ENCODE peak calls at places on chromosomes 4 and X, in eight cellular contexts. S is fibroblast of lung, R is BJ, T is endothelial cell, J is BE2C, G is GM13976, M is brain microvascular endothelial cell, P is heart right ventricle. B is an unnamed sample.
A peak's percentile ranks its signal among the peaks of the same experiment; 100 is the strongest.

GRCh38 chr4:119103263-119103662 is 32.4 kb upstream of the MYOZ2 start:
- DNase-seq in P (no peak), T (peak; percentile 7), M (peak; percentile 73), G (no peak), S (peak; percentile 99), J (no peak), R (peak; percentile 99), B (no peak)

GRCh38 chr4:3241905-3242304 is 7.1 kb upstream of the MSANTD1 start:
- DNase-seq in J (no peak), T (no peak), G (no peak), P (peak; percentile 43), R (peak; percentile 20), M (peak; percentile 40), S (peak; percentile 88), B (no peak)

GRCh38 chr4:137156054-137156453 is 376.2 kb downstream of the PCDH18 start:
- DNase-seq in S (peak; percentile 74), M (peak; percentile 3), T (no peak), J (no peak), R (peak; percentile 92), P (no peak), G (no peak), B (no peak)

GRCh38 chr4:47484169-47484568 is 906 bp upstream of the ATP10D start:
- DNase-seq in R (no peak), P (no peak), M (no peak), G (no peak), T (no peak), S (no peak), J (no peak), B (no peak)

GRCh38 chr4:108370291-108370690 is 201.6 kb upstream of the LEF1 start:
- DNase-seq in P (no peak), T (no peak), J (no peak), M (no peak), S (no peak), G (no peak), R (no peak), B (no peak)

GRCh38 chr4:19623866-19624265 is 627.8 kb upstream of the SLIT2 start:
- DNase-seq in S (peak; percentile 21), M (no peak), G (no peak), T (no peak), J (no peak), P (no peak), R (no peak), B (no peak)

GRCh38 chr4:13654158-13654797 is 26.8 kb upstream of the BOD1L1 start:
- DNase-seq in T (peak; percentile 89), J (peak; percentile 85), P (peak; percentile 74), G (peak; percentile 78), S (peak; percentile 76), R (no peak), M (peak; percentile 77), B (peak; percentile 94)

GRCh38 chrX:81354954-81355353 is 153.1 kb downstream of the SH3BGRL start:
- DNase-seq in P (no peak), M (no peak), R (no peak), T (no peak), S (no peak), G (no peak), J (no peak), B (no peak)

GRCh38 chr4:78693777-78694456 is 82.2 kb upstream of the BMP2K start:
- DNase-seq in S (peak; percentile 16), M (no peak), P (no peak), J (no peak), G (no peak), R (peak; percentile 44), T (no peak), B (no peak)

GRCh38 chr4:23855912-23856605 is 33.8 kb downstream of the PPARGC1A start:
- DNase-seq in M (peak; percentile 21), T (no peak), R (no peak), S (peak; percentile 79), J (no peak), G (no peak), P (no peak), B (no peak)

GRCh38 chr4:170589597-170590191 is 499.9 kb upstream of the AADAT start:
- DNase-seq in G (peak; percentile 22), S (no peak), P (no peak), M (peak; percentile 6), J (no peak), R (no peak), T (no peak), B (no peak)

GRCh38 chrX:18549643-18550042 is 122.3 kb downstream of the RS1 start:
- DNase-seq in T (no peak), J (no peak), P (no peak), S (no peak), R (no peak), G (no peak), M (no peak), B (no peak)

GRCh38 chr4:40300371-40301162 is 34.6 kb upstream of the CHRNA9 start:
- DNase-seq in M (no peak), R (no peak), P (no peak), G (no peak), S (no peak), J (no peak), T (no peak), B (no peak)

GRCh38 chrX:40153335-40154221 is 55.8 kb upstream of the BCOR start:
- DNase-seq in G (peak; percentile 79), T (peak; percentile 22), J (peak; percentile 76), R (no peak), S (peak; percentile 52), P (no peak), M (no peak), B (peak; percentile 46)

GRCh38 chr4:153782567-153782966 is 6.3 kb downstream of the SFRP2 start:
- DNase-seq in T (no peak), S (peak; percentile 42), G (no peak), R (no peak), P (no peak), M (no peak), J (no peak), B (no peak)

GRCh38 chrX:47483310-47484268 is 567 bp upstream of the ZNF41 start:
- DNase-seq in P (peak; percentile 36), M (no peak), S (peak; percentile 33), R (no peak), G (no peak), T (peak; percentile 12), J (peak; percentile 27), B (peak; percentile 12)

GRCh38 chr4:81565137-81565870 is 93.6 kb upstream of the RASGEF1B start:
- DNase-seq in G (no peak), P (peak; percentile 88), T (peak; percentile 13), M (peak; percentile 35), J (no peak), S (peak; percentile 37), R (no peak), B (peak; percentile 20)

GRCh38 chr4:186939766-186940165 is 216.1 kb upstream of the FAT1 start:
- DNase-seq in S (no peak), P (no peak), G (no peak), R (no peak), J (no peak), M (no peak), T (no peak), B (no peak)

GRCh38 chr4:93810340-93810992 is 18.1 kb upstream of the ATOH1 start:
- DNase-seq in P (peak; percentile 16), G (no peak), M (no peak), R (no peak), T (no peak), S (no peak), J (no peak), B (no peak)

DNA sequence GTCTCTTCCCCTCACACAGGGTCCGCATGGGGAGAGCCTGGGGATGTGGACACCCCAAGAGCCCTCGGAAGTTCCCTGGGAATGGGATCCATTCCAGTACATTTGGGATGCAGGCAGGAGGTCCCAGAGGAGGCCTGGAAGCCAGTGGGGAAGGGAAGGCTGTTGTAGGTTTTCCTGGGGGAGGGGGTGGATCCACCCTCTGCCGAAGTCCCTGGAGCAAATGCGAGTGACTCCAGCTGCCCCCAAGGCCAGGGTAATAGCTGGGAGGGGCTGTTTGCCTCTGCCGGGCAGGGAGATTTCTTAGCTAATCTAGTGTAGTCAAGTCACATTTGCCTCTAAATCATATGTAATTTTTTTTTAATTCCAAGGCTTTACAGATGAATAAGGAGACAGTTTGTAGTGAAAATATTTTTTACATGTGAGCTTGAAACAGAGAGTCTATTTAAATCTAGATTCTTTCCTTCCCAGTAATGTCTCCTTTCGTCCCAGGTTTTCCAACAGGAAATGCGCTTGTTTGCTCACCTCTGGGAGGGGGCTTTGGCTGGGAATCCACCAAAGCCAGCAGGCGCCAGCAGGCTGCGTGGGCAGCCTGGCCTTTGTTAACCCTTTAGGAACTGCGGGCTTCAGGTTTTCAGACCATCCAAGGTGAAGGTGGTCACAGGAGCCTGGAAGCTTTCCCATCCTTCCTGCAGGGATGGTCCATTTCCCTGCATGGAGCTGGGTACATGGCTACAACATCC is 26.8 kb downstream of the SH3TC1 start:
- DNase-seq in S (no peak), G (no peak), J (no peak), P (no peak), M (no peak), T (no peak), R (no peak), B (no peak)
- TF ChIP-seq CTCF in S (no peak), G (no peak), J (no peak), P (no peak), M (no peak), T (no peak), R (no peak), B (no peak)

GRCh38 chr4:98343640-98344039 is 82.5 kb downstream of the RAP1GDS1 start:
- DNase-seq in S (no peak), P (no peak), M (no peak), R (peak; percentile 1), J (no peak), G (no peak), T (no peak), B (no peak)
- TF ChIP-seq CTCF in S (no peak), P (no peak), M (no peak), R (no peak), J (no peak), G (no peak), T (no peak), B (no peak)

DNA sequence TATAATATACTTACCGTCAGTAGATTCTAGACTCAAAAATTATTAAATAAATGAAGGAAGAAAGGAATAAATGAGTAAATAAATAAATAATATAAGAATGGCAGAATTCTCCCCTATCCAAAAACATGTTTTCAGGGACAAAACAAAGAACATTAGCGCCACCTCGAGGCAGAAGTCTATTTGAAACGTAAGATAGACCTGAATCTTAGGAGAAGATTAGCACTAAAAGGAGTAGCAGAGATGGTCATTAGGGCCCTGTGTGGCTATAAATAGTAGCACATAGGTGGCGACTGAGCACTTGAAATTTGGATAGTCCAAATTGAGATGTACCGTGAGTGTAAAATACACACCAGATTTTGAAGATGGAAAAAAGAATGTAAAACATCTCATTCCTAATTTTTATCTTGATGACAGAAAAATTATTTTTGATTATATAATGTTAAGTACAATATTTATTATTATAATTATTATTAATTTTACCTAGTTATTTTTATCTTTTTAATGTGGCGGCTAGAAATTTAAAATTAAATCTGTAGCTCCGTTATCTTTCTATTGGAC is 24.3 kb upstream of the SRD5A3 start:
- DNase-seq in M (peak; percentile 85), P (peak; percentile 88), G (peak; percentile 22), J (peak; percentile 76), T (peak; percentile 85), S (peak; percentile 87), R (no peak), B (peak; percentile 83)
- TF ChIP-seq CTCF in M (peak; percentile 62), P (peak; percentile 44), G (peak; percentile 47), J (peak; percentile 69), T (peak; percentile 73), S (peak; percentile 51), R (peak; percentile 56), B (peak; percentile 89)

DNA sequence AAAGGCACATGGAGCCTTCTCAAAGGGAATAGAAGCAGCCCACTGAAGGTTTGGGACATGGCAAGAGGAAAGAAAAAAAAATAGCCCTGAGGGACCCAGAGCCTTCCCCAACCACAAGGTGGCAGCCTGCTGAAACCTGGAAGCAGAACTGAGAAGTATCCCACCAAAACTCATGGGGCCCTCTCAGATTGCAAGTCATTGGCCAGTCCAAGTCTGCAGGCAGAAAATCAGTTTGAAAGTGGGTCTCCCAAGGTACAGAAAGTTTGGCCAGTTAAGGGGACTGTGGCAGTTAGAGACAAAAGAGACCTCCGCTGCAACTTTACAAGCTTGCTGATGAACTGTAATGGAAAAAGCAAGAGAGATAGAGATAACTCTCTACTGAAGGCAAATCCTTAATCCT is 155.8 kb downstream of the ANTXR2 start:
- DNase-seq in J (peak; percentile 57), R (no peak), T (peak; percentile 53), G (no peak), M (peak; percentile 46), P (peak; percentile 5), S (peak; percentile 48), B (no peak)
- TF ChIP-seq CTCF in J (peak; percentile 90), R (peak; percentile 85), T (peak; percentile 65), G (peak; percentile 47), M (peak; percentile 86), P (peak; percentile 13), S (peak; percentile 41), B (peak; percentile 65)